ENCODE peak calls at places on chromosome 19, in nine cellular contexts. V is HCEC 1CT; A is stimulated activated naive CD8-positive, alpha-beta T cell treated with anti-CD3 and anti-CD28 coated beads, Interleukin-15, Interleukin-2, amounts not matched to agents 100 U/mL and 50 U/mL, for 24 hours; T is T-helper 1 cell; R is stomach; M is stimulated activated CD4-positive, alpha-beta T cell treated with anti-CD3 and anti-CD28 coated beads, Interleukin-4, amount 100 ng/mL, for 4 hours; H is nucleus accumbens; U is cardiac fibroblast; L is choroid plexus epithelial cell. S is an unnamed sample.

GRCh38 chr19:27972291-27973040 is 1240.5 kb downstream of the UQCRFS1 start:
- DNase-seq in V (no peak), A (no peak), T (no peak), R (no peak), M (no peak), H (no peak), U (peak; percentile 7), L (peak; percentile 54), S (no peak)

GRCh38 chr19:8338835-8339234 is 4.2 kb downstream of the KANK3 start:
- DNase-seq in V (no peak), A (no peak), T (no peak), R (no peak), M (no peak), H (no peak), U (no peak), L (no peak), S (no peak)

GRCh38 chr19:44869728-44870470 is 21.2 kb upstream of the TOMM40 start:
- DNase-seq in V (no peak), A (no peak), T (no peak), R (no peak), M (no peak), H (no peak), U (peak; percentile 71), L (peak; percentile 77), S (no peak)

GRCh38 chr19:13597625-13598024 is 91.3 kb upstream of the CACNA1A start:
- DNase-seq in V (peak; percentile 61), A (peak; percentile 38), T (peak; percentile 19), R (peak; percentile 39), M (peak; percentile 28), H (no peak), U (peak; percentile 78), L (peak; percentile 85), S (no peak)

GRCh38 chr19:10758978-10759377 is 41.1 kb downstream of the DNM2 start:
- DNase-seq in V (no peak), A (no peak), T (no peak), R (no peak), M (no peak), H (no peak), U (no peak), L (no peak), S (no peak)

GRCh38 chr19:4208385-4209094 is 20.8 kb upstream of the EBI3 start:
- DNase-seq in V (peak; percentile 50), A (no peak), T (no peak), R (no peak), M (no peak), H (no peak), U (peak; percentile 28), L (peak; percentile 48), S (no peak)

GRCh38 chr19:11535792-11536595 is 2.7 kb upstream of the CNN1 start:
- DNase-seq in V (peak; percentile 85), A (peak; percentile 96), T (peak; percentile 78), R (peak; percentile 91), M (peak; percentile 88), H (peak; percentile 48), U (peak; percentile 92), L (peak; percentile 91), S (peak; percentile 92)

GRCh38 chr19:19202707-19203011 is 555 bp downstream of the NR2C2AP start:
- DNase-seq in V (no peak), A (no peak), T (no peak), R (no peak), M (no peak), H (no peak), U (no peak), L (no peak), S (no peak)

GRCh38 chr19:45311640-45312039 is 11.0 kb downstream of the CKM start:
- DNase-seq in V (no peak), A (no peak), T (no peak), R (no peak), M (no peak), H (no peak), U (no peak), L (no peak), S (no peak)

GRCh38 chr19:6654347-6655310 is 15.3 kb downstream of the TNFSF14 start:
- DNase-seq in V (no peak), A (peak; percentile 79), T (no peak), R (no peak), M (peak; percentile 51), H (no peak), U (no peak), L (no peak), S (peak; percentile 47)

GRCh38 chr19:55080121-55080914 is 4.6 kb downstream of the EPS8L1 start:
- DNase-seq in V (peak; percentile 75), A (peak; percentile 75), T (no peak), R (peak; percentile 48), M (peak; percentile 54), H (no peak), U (peak; percentile 64), L (peak; percentile 67), S (peak; percentile 95)

GRCh38 chr19:10299545-10300458 is 9.8 kb downstream of the ZGLP1 start:
- DNase-seq in V (no peak), A (no peak), T (no peak), R (no peak), M (no peak), H (no peak), U (no peak), L (no peak), S (no peak)

GRCh38 chr19:42345191-42345812 is 19.9 kb downstream of the MEGF8 start:
- DNase-seq in V (peak; percentile 55), A (no peak), T (no peak), R (no peak), M (no peak), H (no peak), U (peak; percentile 73), L (peak; percentile 72), S (no peak)

GRCh38 chr19:40889366-40889765 is 7.3 kb upstream of the CYP2A7 start:
- DNase-seq in V (no peak), A (no peak), T (no peak), R (no peak), M (no peak), H (no peak), U (no peak), L (no peak), S (no peak)

GRCh38 chr19:49157445-49158224 is at the start of gene TRPM4:
- DNase-seq in V (peak; percentile 71), A (peak; percentile 67), T (no peak), R (peak; percentile 96), M (peak; percentile 49), H (no peak), U (peak; percentile 82), L (peak; percentile 79), S (peak; percentile 98)

GRCh38 chr19:17035842-17036424 is 9.3 kb upstream of the CPAMD8 start:
- DNase-seq in V (no peak), A (no peak), T (no peak), R (peak; percentile 29), M (no peak), H (no peak), U (no peak), L (no peak), S (peak; percentile 34)

GRCh38 chr19:850221-850978 is 1.7 kb upstream of the ELANE start:
- DNase-seq in V (peak; percentile 87), A (no peak), T (no peak), R (peak; percentile 83), M (no peak), H (no peak), U (peak; percentile 99), L (peak; percentile 90), S (peak; percentile 75)